ENCODE peak calls at places on chromosomes 2 and 18, in seven cellular contexts. K is cardiac fibroblast, R is GM12892, U is NCI-H446 treated with DMSO at 0.1 percent for 48 hours, P is skeletal muscle cell, E is NCI-H82, Q is COR-L47. C is an unnamed sample.

GRCh38 chr18:54958711-54959625 is at the start of gene CCDC68:
- DNase-seq in R (no peak), P (no peak), E (peak), Q (no peak), K (peak), U (no peak), C (peak)

GRCh38 chr18:22169011-22169888 is at the start of gene GATA6:
- DNase-seq in P (peak), E (peak), U (no peak), Q (peak), R (peak), K (peak), C (peak)

GRCh38 chr2:190581997-190582396 is 47.5 kb upstream of the NEMP2 start:
- DNase-seq in R (no peak), K (no peak), U (no peak), Q (no peak), E (peak), P (no peak), C (no peak)

GRCh38 chr2:194424683-194425209 is 1232.3 kb upstream of the SLC39A10 start:
- DNase-seq in R (no peak), Q (no peak), U (no peak), P (no peak), E (no peak), K (no peak), C (no peak)

GRCh38 chr2:23418490-23418911 is 33.5 kb downstream of the KLHL29 start:
- DNase-seq in U (no peak), R (no peak), E (peak), K (peak), Q (no peak), P (peak), C (peak)

GRCh38 chr18:22432672-22433137 is 15.0 kb upstream of the CTAGE1 start:
- DNase-seq in P (peak), K (peak), E (no peak), U (no peak), R (no peak), Q (no peak), C (peak)

GRCh38 chr2:215188078-215188477 is 49.7 kb upstream of the ABCA12 start:
- DNase-seq in E (no peak), Q (no peak), U (no peak), P (no peak), R (no peak), K (no peak), C (no peak)

GRCh38 chr2:43349944-43350343 is 123.5 kb upstream of the ZFP36L2 start:
- DNase-seq in P (no peak), K (no peak), U (no peak), E (no peak), Q (no peak), R (no peak), C (no peak)

GRCh38 chr2:13201924-13202323 is 485.2 kb downstream of the TRIB2 start:
- DNase-seq in E (peak), U (no peak), K (no peak), Q (no peak), P (no peak), R (no peak), C (no peak)

GRCh38 chr18:56068030-56068671 is 480.2 kb upstream of the TCF4 start:
- DNase-seq in P (peak), U (no peak), Q (peak), K (peak), R (no peak), E (no peak), C (peak)

GRCh38 chr2:3282056-3282998 is 95.3 kb downstream of the EIPR1 start:
- DNase-seq in R (no peak), U (peak), K (peak), Q (peak), E (no peak), P (no peak), C (peak)

GRCh38 chr2:212538156-212539144 is at the start of gene ERBB4:
- DNase-seq in U (peak), P (no peak), E (peak), K (no peak), Q (peak), R (no peak), C (no peak)

GRCh38 chr2:183542593-183542992 is 418.4 kb downstream of the NUP35 start:
- DNase-seq in U (no peak), Q (no peak), R (no peak), E (no peak), P (no peak), K (no peak), C (no peak)

GRCh38 chr18:69898241-69898861 is 49.3 kb downstream of the CD226 start:
- DNase-seq in E (no peak), R (no peak), P (no peak), Q (no peak), K (no peak), U (no peak), C (no peak)

GRCh38 chr18:67600181-67600631 is 83.7 kb upstream of the DSEL start:
- DNase-seq in R (no peak), E (peak), K (peak), U (no peak), Q (no peak), P (peak), C (peak)

GRCh38 chr2:38535745-38536506 is 66.8 kb downstream of the HNRNPLL start:
- DNase-seq in Q (peak), R (peak), K (peak), P (no peak), E (peak), U (no peak), C (peak)

GRCh38 chr2:194486316-194486715 is 1170.7 kb upstream of the SLC39A10 start:
- DNase-seq in Q (no peak), E (no peak), R (no peak), P (no peak), U (peak), K (no peak), C (no peak)

GRCh38 chr2:193101591-193101990 is 906.9 kb upstream of the TMEFF2 start:
- DNase-seq in Q (no peak), U (no peak), E (no peak), K (no peak), P (no peak), R (no peak), C (no peak)

C was measured in foreskin fibroblast.